ENCODE peak calls at places on chromosomes 3 and 15, in four cellular contexts. M is GM12865, Y is endothelial cell, Q is RWPE1. I is an unnamed sample.

GRCh38 chr3:16476636-16477035 is 36.9 kb downstream of the RFTN1 start:
- DNase-seq in M (no peak), Q (no peak), Y (no peak), I (no peak)

GRCh38 chr3:58206406-58207011 is 4.3 kb downstream of the DNASE1L3 start:
- DNase-seq in Q (peak), Y (no peak), M (no peak), I (no peak)

GRCh38 chr15:74378853-74379252 is 11.4 kb upstream of the CYP11A1 start:
- DNase-seq in M (peak), Q (no peak), Y (no peak), I (no peak)

GRCh38 chr15:50458713-50459112 is 34.5 kb downstream of the USP8 start:
- DNase-seq in Y (no peak), M (no peak), Q (no peak), I (no peak)

GRCh38 chr3:58222161-58222724 is 11.5 kb upstream of the DNASE1L3 start:
- DNase-seq in Q (peak), M (no peak), Y (no peak), I (no peak)

GRCh38 chr15:73851679-73852078 is 21.7 kb upstream of the TBC1D21 start:
- DNase-seq in Q (peak), M (peak), Y (peak), I (peak)

GRCh38 chr3:134428396-134428795 is 54.1 kb upstream of the AMOTL2 start:
- DNase-seq in Y (no peak), Q (no peak), M (no peak), I (no peak)

GRCh38 chr3:17894434-17895060 is 152.1 kb upstream of the TBC1D5 start:
- DNase-seq in Y (peak), Q (no peak), M (peak), I (no peak)

GRCh38 chr15:62569460-62570404 is 404.6 kb upstream of the C2CD4B start:
- DNase-seq in Y (no peak), M (no peak), Q (peak), I (no peak)

GRCh38 chr3:64865872-64866588 is 178.2 kb upstream of the ADAMTS9 start:
- DNase-seq in Y (no peak), M (no peak), Q (no peak), I (no peak)

DNA sequence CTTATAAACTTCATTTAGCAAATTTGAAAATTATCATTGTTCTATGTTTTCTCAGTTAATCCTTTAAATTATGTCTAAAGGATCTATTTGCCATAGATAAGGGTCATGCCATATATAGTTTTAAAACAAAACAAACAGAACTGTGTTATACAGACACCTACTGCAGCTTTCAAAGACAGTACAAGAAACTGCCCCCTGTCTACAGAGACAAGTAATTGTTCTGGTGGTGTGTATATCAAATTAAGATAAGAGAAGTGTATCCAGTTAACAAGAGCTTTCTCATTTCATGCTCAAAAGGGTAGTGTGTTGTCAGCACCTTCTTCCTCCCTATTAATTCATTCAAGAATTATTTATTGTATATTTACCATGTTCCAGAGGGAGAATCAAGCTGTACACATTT is 201.2 kb downstream of the FMN1 start:
- DNase-seq in Q (no peak), M (peak), Y (no peak), I (no peak)
- TF ChIP-seq CTCF in Q (no peak), M (no peak), Y (peak), I (no peak)

GRCh38 chr3:25664066-25664809 is 469 bp downstream of the TOP2B start:
- DNase-seq in M (no peak), Y (peak), Q (no peak), I (peak)
- TF ChIP-seq CTCF in M (no peak), Y (no peak), Q (no peak), I (no peak)

DNA sequence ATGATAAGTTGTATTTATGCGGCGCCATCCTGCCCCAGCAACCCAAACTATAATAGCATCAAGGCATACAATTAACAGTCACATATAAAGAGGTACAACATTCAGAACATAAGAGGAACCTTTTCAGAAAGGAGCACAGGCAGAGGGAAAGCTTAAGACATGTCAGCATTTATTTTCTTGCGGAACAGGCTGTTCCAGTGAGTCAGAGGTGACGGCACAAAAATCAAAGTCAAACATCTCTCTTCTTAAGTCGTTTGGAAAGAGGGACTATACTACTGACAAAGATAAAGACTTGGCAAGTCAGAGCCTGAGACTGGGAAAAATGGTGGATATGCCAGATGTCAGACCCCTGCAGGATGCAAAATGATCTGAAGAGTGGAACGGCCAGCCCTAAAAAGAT is 128.4 kb downstream of the CTNNB1 start:
- DNase-seq in Q (peak), M (no peak), Y (no peak), I (no peak)
- TF ChIP-seq CTCF in Q (no peak), M (no peak), Y (no peak), I (no peak)

GRCh38 chr3:128133273-128133883 is 9.8 kb upstream of the RUVBL1 start:
- DNase-seq in Y (peak), M (peak), Q (no peak), I (no peak)
- TF ChIP-seq CTCF in Y (peak), M (peak), Q (peak), I (peak)

GRCh38 chr15:80615783-80616391 is 79.2 kb upstream of the ABHD17C start:
- DNase-seq in M (no peak), Y (no peak), Q (peak), I (no peak)
- TF ChIP-seq CTCF in M (no peak), Y (no peak), Q (no peak), I (no peak)

GRCh38 chr3:190807719-190808375 is 54.6 kb downstream of the GMNC start:
- DNase-seq in Q (no peak), M (no peak), Y (no peak), I (no peak)
- TF ChIP-seq CTCF in Q (no peak), M (no peak), Y (no peak), I (no peak)

DNA sequence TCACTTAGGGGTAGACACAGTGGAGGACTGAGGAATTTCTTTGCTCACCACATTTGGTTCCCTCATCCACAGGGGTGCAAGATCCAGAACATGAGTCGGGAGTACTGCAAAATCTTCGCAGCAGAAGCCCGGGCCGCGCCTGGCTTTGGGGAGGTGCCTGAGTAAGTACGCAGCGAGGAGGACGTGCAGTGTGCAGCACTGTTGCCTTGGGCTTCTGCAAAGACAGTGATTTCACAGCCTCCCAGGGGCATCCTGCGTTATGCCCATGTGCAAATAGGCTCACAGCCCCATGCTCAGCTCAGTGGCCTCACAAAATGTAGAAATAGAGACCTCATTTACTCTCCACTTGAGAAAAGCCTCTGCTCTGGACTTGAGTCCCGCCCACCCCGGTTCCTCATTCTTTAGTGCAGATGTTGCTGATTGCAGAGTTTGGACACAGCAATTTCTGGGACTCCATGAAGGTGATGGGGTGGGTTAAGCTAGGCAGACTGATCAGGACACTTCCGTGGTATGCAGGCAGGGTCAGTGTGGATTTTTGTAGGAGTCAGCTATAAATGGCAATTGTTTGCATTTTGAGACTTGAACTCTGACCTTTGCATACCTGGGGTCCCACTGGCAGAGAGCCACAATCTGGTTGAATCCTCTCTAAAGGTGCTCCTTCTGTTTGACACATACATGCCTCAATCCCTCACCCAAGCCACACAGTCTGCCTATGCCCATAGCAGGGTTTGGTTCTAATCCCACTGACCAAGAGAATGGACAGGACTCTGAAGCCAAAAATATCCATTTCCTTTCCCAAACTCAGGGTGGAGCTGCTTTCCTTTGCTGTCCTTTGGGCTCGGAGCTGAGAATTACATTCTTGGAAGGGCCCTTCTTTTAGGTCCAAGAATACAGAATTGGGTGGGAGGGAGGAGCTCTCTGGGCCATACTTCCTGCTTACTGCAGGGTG is 20.7 kb upstream of the SLC28A1 start:
- DNase-seq in Q (no peak), M (no peak), Y (no peak), I (no peak)
- TF ChIP-seq CTCF in Q (no peak), M (no peak), Y (no peak), I (no peak)

DNA sequence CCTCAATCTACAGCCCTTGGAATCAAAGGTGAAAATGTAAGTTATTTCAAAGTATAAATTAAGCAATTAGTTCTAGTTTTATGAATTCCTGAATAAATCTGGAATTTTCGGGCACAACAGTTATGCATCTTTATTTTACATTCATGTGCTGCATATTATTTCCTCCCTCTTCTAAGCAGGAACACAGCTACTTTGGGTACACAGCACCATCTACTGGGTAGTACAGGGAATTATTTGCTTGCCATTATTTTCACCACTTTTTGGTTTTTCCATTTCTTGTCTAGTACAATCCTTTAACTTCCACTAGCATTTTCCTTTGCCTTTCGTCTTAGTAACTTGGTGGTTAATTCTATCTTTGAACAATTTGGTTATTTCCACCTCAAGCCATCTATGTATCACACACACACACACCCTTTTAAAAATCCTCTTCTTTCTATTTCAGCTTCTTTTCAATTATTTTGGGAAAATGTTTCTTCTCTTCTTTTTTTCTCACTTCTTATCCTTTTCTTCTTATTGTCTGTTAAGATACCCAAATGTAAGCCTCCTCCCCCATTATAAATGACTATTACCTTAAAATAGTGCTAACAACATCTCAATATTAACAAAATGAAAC is 451.0 kb downstream of the MFSD1 start:
- DNase-seq in Q (peak), M (peak), Y (peak), I (peak)
- TF ChIP-seq CTCF in Q (peak), M (peak), Y (peak), I (peak)

GRCh38 chr3:40237892-40238571 is 71.5 kb upstream of the EIF1B start:
- DNase-seq in Q (no peak), M (no peak), Y (peak), I (no peak)
- TF ChIP-seq CTCF in Q (no peak), M (no peak), Y (peak), I (no peak)